ENCODE peak calls at places on chromosomes 3 and 15, in eight cellular contexts. C is Calu3, D is foreskin fibroblast, I is cardiac fibroblast, R is kidney epithelial cell, K is AG09309, N is psoas muscle, E is Peyer's patch. G is an unnamed sample.

GRCh38 chr15:37117030-37117429 is 16.7 kb upstream of the MEIS2 start:
- DNase-seq in I (no peak), R (no peak), N (no peak), C (no peak), E (no peak), K (no peak), D (no peak), G (no peak)

GRCh38 chr15:83205725-83206324 is 1.8 kb downstream of the HDGFL3 start:
- DNase-seq in K (peak), I (peak), C (no peak), N (no peak), R (no peak), E (no peak), D (peak), G (no peak)

GRCh38 chr15:85296615-85297402 is 83.6 kb upstream of the AKAP13 start:
- DNase-seq in E (peak), C (peak), D (peak), I (peak), N (no peak), K (peak), R (no peak), G (peak)

GRCh38 chr15:28955160-28955502 is 69.4 kb downstream of the APBA2 start:
- DNase-seq in E (no peak), N (no peak), I (peak), C (no peak), R (peak), K (peak), D (peak), G (no peak)

GRCh38 chr15:100901702-100902435 is 17.3 kb upstream of the LRRK1 start:
- DNase-seq in N (peak), C (no peak), I (peak), D (peak), E (no peak), K (peak), R (no peak), G (no peak)

GRCh38 chr15:67779160-67780111 is 45.9 kb upstream of the SKOR1 start:
- DNase-seq in K (no peak), E (no peak), I (no peak), N (no peak), D (no peak), C (no peak), R (no peak), G (no peak)

GRCh38 chr15:95812491-95812890 is 518.0 kb upstream of the NR2F2 start:
- DNase-seq in K (no peak), N (no peak), E (no peak), D (peak), I (peak), C (no peak), R (no peak), G (no peak)

GRCh38 chr3:133962879-133963278 is 66.8 kb downstream of the SLCO2A1 start:
- DNase-seq in C (peak), K (peak), R (no peak), N (no peak), D (peak), E (no peak), I (peak), G (no peak)

GRCh38 chr3:159787794-159788205 is 200.8 kb upstream of the IL12A start:
- DNase-seq in E (no peak), I (peak), R (no peak), D (peak), C (peak), K (peak), N (no peak), G (no peak)

GRCh38 chr15:45093622-45094357 is 20.2 kb downstream of the DUOX2 start:
- DNase-seq in D (no peak), I (no peak), K (no peak), N (no peak), E (no peak), C (no peak), R (no peak), G (no peak)

GRCh38 chr3:10160925-10161324 is 3.8 kb upstream of the IRAK2 start:
- DNase-seq in E (no peak), R (no peak), N (no peak), C (no peak), I (no peak), D (no peak), K (no peak), G (no peak)

GRCh38 chr15:67746450-67746849 is 78.9 kb upstream of the SKOR1 start:
- DNase-seq in I (no peak), R (no peak), K (no peak), C (peak), D (no peak), N (no peak), E (no peak), G (no peak)

GRCh38 chr15:51992953-51993352 is 21.4 kb upstream of the LEO1 start:
- DNase-seq in E (no peak), K (no peak), I (peak), R (no peak), N (no peak), D (peak), C (no peak), G (no peak)

GRCh38 chr3:124409650-124410275 is 320.5 kb upstream of the UMPS start:
- DNase-seq in C (peak), R (peak), K (no peak), D (no peak), N (no peak), I (no peak), E (no peak), G (peak)

GRCh38 chr3:9507586-9508578 is 45.7 kb downstream of the LHFPL4 start:
- DNase-seq in I (no peak), E (no peak), N (no peak), K (no peak), R (no peak), C (no peak), D (no peak), G (no peak)

GRCh38 chr3:5729852-5730251 is 542.3 kb downstream of the EDEM1 start:
- DNase-seq in I (no peak), E (no peak), N (no peak), D (no peak), C (no peak), R (no peak), K (no peak), G (no peak)

GRCh38 chr3:14414841-14415464 is 12.5 kb downstream of the SLC6A6 start:
- DNase-seq in R (no peak), E (no peak), K (no peak), C (no peak), I (no peak), D (no peak), N (no peak), G (no peak)

GRCh38 chr15:41825145-41825544 is 2.7 kb upstream of the JMJD7 start:
- DNase-seq in D (peak), N (no peak), E (no peak), R (no peak), C (no peak), I (no peak), K (no peak), G (no peak)

GRCh38 chr15:89822030-89822429 is 7.4 kb upstream of the ANPEP start:
- DNase-seq in K (no peak), D (no peak), R (no peak), E (no peak), C (no peak), I (no peak), N (no peak), G (no peak)

GRCh38 chr3:15152166-15152565 is 53.2 kb upstream of the RBSN start:
- DNase-seq in E (no peak), I (no peak), D (no peak), N (no peak), K (no peak), C (no peak), R (no peak), G (no peak)

GRCh38 chr3:54954019-54954418 is 26.2 kb upstream of the LRTM1 start:
- DNase-seq in K (peak), I (peak), D (peak), E (no peak), N (peak), C (no peak), R (peak), G (peak)

GRCh38 chr3:40720351-40720750 is 195.6 kb downstream of the ZNF621 start:
- DNase-seq in K (no peak), N (no peak), I (no peak), E (no peak), D (no peak), R (no peak), C (no peak), G (no peak)

GRCh38 chr15:85800460-85801123 is 5.9 kb upstream of the KLHL25 start:
- DNase-seq in D (peak), N (peak), R (peak), E (peak), K (peak), I (peak), C (peak), G (no peak)

GRCh38 chr3:187286467-187287059 is 5.0 kb downstream of the MASP1 start:
- DNase-seq in K (peak), N (no peak), C (no peak), D (peak), R (peak), E (no peak), I (peak), G (peak)

GRCh38 chr3:187902938-187903337 is 157.7 kb upstream of the BCL6 start:
- DNase-seq in D (peak), E (no peak), I (no peak), K (no peak), C (no peak), N (no peak), R (no peak), G (peak)

GRCh38 chr15:41965441-41966413 is 6.6 kb downstream of the EHD4 start:
- DNase-seq in I (no peak), N (no peak), K (no peak), R (no peak), E (no peak), C (no peak), D (no peak), G (no peak)

GRCh38 chr3:12922299-12922698 is 80.9 kb upstream of the RPL32 start:
- DNase-seq in C (no peak), R (no peak), D (peak), K (no peak), N (no peak), E (no peak), I (peak), G (no peak)

DNA sequence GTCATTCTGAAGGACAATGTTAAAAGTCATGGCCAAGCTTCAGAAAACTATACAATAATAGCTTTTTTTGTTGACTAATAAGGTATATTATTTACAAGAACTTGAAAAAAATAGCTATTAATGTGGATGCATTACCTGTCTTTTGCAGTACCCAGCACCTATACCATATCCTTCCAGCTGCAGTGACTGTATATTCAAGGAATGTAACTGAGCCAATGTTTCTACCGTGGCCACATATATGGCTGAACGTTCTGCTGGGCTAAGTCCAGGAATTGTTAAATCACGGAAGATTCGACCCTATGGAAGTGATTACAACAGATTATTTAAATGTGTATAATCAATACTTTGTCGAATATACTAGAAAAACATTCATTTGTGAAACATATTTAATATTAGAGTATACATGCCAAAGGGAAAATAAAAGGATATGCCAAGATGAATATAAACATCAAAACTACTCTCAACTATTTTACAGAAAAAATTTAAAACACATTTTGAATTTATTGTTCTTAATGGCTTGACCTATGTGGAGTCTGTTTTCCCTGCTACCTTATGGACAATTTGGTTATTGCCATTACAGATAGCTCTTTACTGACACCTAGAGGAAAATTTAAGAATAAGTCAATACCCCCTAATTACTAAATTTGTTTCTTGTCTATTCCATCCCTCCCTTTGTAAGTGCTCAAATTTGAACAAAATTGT is 17.6 kb downstream of the ACAD11 start:
- DNase-seq in K (no peak), E (no peak), I (peak), N (no peak), R (no peak), C (no peak), D (peak), G (no peak)
- TF ChIP-seq CTCF in K (peak), E (peak), I (peak), N (peak), R (peak), C (peak), D (peak), G (peak)

GRCh38 chr15:79208179-79208578 is 74.3 kb upstream of the ANKRD34C start:
- DNase-seq in I (no peak), K (no peak), E (no peak), C (no peak), D (no peak), N (no peak), R (no peak), G (no peak)
- TF ChIP-seq CTCF in I (no peak), K (no peak), E (no peak), C (no peak), D (no peak), N (no peak), R (peak), G (peak)

GRCh38 chr3:152290374-152290773 is 21.6 kb downstream of the MBNL1 start:
- DNase-seq in R (no peak), E (no peak), K (no peak), N (no peak), D (no peak), I (no peak), C (no peak), G (no peak)
- TF ChIP-seq CTCF in R (no peak), E (no peak), K (no peak), N (no peak), D (no peak), I (no peak), C (no peak), G (no peak)

DNA sequence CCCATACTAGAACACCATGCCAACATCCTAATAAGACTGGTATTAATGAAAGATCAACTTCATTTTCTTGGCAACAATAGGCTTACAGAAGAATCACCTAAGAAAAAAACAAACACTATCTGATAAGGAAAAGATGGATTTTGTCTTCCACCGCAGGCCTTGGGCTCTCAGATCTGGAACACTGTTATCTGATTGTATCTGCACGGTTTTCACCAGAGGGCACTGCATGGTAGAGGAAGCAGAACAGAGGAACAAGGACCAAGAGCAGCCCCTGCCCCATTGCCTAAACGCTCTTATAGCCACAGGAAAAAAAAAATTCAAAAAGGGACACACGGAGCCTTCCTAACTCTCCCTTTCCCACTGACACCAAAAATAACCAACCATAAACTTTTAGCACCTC is 23.4 kb downstream of the IL17RD start:
- DNase-seq in D (no peak), N (no peak), E (no peak), C (no peak), K (no peak), R (no peak), I (no peak), G (no peak)
- TF ChIP-seq CTCF in D (no peak), N (no peak), E (no peak), C (no peak), K (no peak), R (peak), I (no peak), G (peak)

DNA sequence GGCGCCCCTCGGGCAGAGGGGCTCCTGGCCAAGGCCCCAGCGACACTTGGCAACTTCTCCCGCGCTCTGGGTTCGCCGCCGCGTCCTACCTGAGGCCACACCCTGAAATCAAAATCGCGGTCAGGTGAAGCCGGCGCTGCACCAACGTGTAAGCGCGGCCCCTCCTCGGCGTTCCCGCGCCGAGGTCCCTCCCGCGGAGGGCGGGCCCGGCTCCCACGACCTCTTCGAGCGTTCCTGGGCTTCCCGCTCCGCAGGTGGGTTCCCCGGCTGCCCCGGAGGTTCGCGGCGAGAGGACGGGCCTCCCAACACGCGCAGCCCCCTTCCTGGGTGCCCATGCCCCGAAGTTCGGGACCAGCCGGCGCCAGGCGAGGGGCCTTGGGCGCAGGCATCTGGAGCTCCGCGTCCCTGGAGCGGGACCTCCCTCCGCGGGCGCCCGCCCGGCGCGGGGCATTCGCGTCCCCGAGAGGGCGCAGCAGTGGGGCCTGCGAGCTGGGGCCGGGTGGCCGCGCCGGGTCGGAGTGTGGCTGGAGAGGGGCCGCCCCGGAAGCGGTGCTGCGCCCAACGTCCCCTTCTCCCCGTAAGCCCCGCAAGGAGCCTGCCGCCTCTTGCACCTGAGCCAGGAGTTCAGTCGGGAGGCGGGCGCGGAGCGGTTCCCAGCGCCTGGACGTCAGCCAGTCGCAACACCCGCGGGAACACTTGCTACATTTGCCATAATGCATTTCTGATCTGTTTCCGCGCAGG is 13.7 kb downstream of the PAK6 start:
- DNase-seq in I (peak), R (no peak), E (peak), D (peak), K (no peak), N (peak), C (peak), G (no peak)
- TF ChIP-seq CTCF in I (no peak), R (no peak), E (no peak), D (no peak), K (no peak), N (no peak), C (no peak), G (no peak)

DNA sequence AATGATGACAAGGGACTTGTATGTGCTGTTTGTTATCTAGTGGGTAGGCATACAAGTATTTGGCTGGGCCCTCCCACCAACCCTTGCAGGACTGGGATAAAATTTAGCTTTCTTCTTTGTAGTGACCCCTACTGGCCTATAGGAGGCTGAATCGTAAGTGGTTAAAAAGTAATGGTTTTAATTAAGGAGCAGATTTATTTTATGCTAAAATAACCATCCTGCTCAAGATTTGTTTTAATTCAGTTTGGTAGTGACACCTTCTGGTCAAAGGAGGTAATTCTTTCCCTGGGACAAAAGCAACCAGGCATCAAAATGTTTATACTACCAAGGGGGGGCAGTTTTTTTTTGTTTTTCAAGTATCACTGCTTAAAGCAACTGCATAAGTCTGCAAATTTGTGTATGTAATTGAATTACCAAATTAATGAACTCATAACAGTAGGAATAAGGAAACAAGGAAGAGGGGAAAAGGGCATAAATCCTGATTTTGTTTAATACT is 70.7 kb downstream of the TOP2B start:
- DNase-seq in D (peak), N (no peak), C (peak), R (peak), K (peak), E (no peak), I (peak), G (no peak)
- TF ChIP-seq CTCF in D (peak), N (peak), C (peak), R (peak), K (peak), E (peak), I (peak), G (peak)

GRCh38 chr3:74897006-74897405 is 282.5 kb upstream of the CNTN3 start:
- DNase-seq in C (no peak), E (no peak), K (no peak), R (no peak), D (peak), I (no peak), N (no peak), G (no peak)
- TF ChIP-seq CTCF in C (no peak), E (no peak), K (peak), R (peak), D (peak), I (peak), N (no peak), G (peak)

GRCh38 chr3:31531992-31532586 is 636 bp upstream of the STT3B start:
- DNase-seq in E (peak), I (peak), D (peak), K (peak), R (peak), N (peak), C (peak), G (peak)
- TF ChIP-seq CTCF in E (no peak), I (no peak), D (no peak), K (no peak), R (no peak), N (no peak), C (no peak), G (no peak)

DNA sequence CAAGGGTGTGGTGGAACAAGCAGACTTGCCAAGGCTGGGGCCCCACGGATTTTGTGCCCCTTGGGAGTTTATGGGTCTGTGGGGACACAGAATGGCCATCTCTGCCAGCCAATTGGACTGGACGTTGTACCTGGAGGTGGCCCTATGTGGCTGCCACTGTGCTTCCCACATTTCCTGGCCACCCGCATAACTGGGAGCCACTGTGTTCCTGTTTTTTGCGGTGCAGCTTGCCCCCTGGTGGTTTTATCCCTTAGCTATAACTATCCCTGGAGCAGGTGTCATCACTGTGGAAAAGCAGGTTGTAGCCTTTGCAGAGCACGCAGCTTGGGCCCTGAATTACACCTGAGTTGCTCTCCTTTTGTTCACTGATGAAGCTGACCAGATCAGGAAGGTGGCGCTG is 306.3 kb downstream of the ZPLD1 start:
- DNase-seq in N (no peak), R (no peak), I (no peak), D (no peak), K (no peak), E (no peak), C (peak), G (no peak)
- TF ChIP-seq CTCF in N (no peak), R (no peak), I (no peak), D (no peak), K (no peak), E (no peak), C (no peak), G (peak)

DNA sequence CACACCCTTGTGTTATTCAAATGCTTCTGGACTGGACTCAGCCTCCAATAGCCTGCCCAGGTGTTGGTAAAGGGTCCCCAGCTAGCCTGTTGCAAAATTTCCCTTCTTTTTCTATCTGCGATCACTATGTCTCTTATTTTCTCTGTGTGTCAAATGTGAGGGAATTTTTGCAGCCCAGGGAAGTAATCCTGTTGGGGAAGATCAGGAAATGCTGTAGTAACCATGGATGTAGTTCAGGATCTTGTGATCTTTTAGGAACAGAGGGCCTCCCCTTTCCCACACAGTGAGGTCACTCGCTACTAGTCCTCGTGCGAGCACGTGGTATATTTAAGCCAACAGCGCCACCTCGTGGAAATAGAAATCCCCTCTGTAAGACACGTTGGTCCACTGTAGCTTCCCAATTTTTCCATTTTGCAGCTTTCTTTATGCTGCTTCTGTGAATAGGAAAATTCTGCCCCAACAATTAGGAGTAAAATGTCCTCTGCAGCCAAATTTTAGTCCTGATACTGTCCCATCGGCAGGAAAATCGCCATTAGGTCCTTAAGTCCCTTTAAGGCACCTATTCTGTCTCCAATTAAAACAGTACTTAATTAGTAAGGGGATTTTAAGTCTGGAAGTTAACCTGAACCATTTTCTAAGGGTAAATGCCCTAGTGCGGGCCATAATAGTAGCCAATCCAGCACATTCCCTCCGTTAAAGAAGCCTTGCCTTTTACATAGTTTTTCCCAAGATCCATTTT is 4.0 kb upstream of the SMCO1 start:
- DNase-seq in D (peak), R (no peak), C (peak), I (peak), N (peak), E (no peak), K (no peak), G (no peak)
- TF ChIP-seq CTCF in D (no peak), R (peak), C (peak), I (peak), N (peak), E (no peak), K (peak), G (peak)

G was measured in epithelial cell of proximal tubule.